ENCODE peak calls at places on chromosomes 12 and 14, in five cellular contexts. E is stomach, T is lower lobe of right lung, U is upper lobe of right lung, N is DND-41. P is an unnamed sample.

GRCh38 chr12:2691001-2691339 is 103.8 kb upstream of the FKBP4 start:
- DNase-seq in U (no peak), T (peak; percentile 49), N (no peak), E (no peak), P (no peak)

GRCh38 chr14:100530270-100531072 is 56.7 kb downstream of the BEGAIN start:
- DNase-seq in T (peak; percentile 31), N (peak; percentile 4), U (peak; percentile 62), E (no peak), P (no peak)

GRCh38 chr12:106455100-106455499 is 97.6 kb downstream of the POLR3B start:
- DNase-seq in E (no peak), T (no peak), U (no peak), N (no peak), P (no peak)

GRCh38 chr12:94187351-94187750 is 39.0 kb downstream of the PLXNC1 start:
- DNase-seq in U (no peak), N (no peak), T (no peak), E (no peak), P (no peak)

GRCh38 chr14:104750658-104751057 is 2.3 kb upstream of the SIVA1 start:
- DNase-seq in N (peak; percentile 55), T (no peak), U (no peak), E (no peak), P (no peak)

GRCh38 chr12:109718390-109718789 is 4.8 kb downstream of the FAM222A start:
- DNase-seq in U (no peak), T (no peak), N (no peak), E (no peak), P (no peak)

GRCh38 chr12:78865297-78865955 is 852 bp downstream of the SYT1 start:
- DNase-seq in E (no peak), N (no peak), U (no peak), T (no peak), P (no peak)

GRCh38 chr12:16585781-16586180 is 20.2 kb downstream of the LMO3 start:
- DNase-seq in U (no peak), T (no peak), E (no peak), N (no peak), P (no peak)

GRCh38 chr12:6323340-6323994 is 13.0 kb downstream of the PLEKHG6 start:
- DNase-seq in U (no peak), E (peak; percentile 42), N (peak; percentile 36), T (no peak), P (peak; percentile 85)

GRCh38 chr12:47207005-47207717 is 127.4 kb upstream of the AMIGO2 start:
- DNase-seq in E (no peak), U (peak; percentile 66), T (peak; percentile 76), N (peak; percentile 83), P (no peak)
- H3K27ac ChIP-seq in E (no peak overlapping the region), U (peak overlapping the region; percentile 39), T (peak overlapping the region; percentile 49), N (peak overlapping the region; percentile 84), P (no peak overlapping the region)

GRCh38 chr12:69756088-69756731 is 17.6 kb downstream of the RAB3IP start:
- DNase-seq in U (no peak), N (no peak), E (no peak), T (no peak), P (no peak)

GRCh38 chr12:69755302-69755701 is 16.6 kb downstream of the RAB3IP start:
- DNase-seq in N (no peak), T (no peak), E (no peak), U (no peak), P (no peak)

DNA sequence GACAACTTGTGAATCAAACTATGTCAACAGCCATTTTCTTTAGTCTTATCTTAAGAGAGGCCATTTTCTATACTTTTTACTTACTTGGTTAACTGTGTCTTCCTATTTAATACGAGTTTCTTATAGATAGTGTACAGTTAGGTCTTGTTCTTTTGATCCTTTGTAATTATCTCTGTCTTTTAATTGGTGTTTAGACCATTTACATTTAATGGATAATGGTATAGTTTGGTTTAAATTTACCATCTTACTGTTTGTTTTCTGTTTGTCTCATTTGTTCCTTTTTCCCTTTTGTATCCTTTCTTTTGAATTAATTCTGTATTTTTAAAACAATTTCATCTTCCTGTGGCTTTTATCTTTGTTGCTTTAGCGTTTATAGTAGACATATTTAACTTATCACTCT is 19.4 kb downstream of the RAB3IP start:
- DNase-seq in N (no peak), E (no peak), U (no peak), T (no peak), P (no peak)
- H3K27ac ChIP-seq in N (no peak overlapping the region), E (no peak overlapping the region), U (no peak overlapping the region), T (no peak overlapping the region), P (no peak overlapping the region)

GRCh38 chr12:29238822-29239291 is 89.8 kb downstream of the FAR2 start:
- DNase-seq in N (no peak), E (no peak), T (no peak), U (no peak), P (no peak)
- H3K27ac ChIP-seq in N (no peak overlapping the region), E (no peak overlapping the region), T (no peak overlapping the region), U (no peak overlapping the region), P (no peak overlapping the region)

DNA sequence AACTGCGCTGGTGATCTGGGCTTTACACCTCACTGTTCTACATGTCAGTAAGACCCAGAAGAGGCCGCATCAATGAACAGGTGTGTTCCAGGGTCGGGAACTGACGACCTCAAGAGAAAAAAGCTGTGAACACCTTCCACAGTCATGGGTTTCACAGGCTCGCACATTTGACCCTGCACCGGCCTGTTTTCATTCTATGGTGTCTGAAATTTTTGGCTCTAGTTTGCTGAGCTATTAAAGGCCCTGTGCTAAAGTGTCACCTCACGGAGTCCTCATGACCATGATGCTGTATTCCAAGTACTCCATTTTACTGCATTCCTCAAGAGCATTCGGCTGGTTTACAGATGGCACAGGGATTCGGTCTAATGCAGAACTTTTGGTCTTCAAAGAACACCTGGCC is 78.9 kb downstream of the KDM2B start:
- DNase-seq in E (no peak), N (no peak), U (no peak), T (no peak), P (no peak)
- H3K27ac ChIP-seq in E (no peak overlapping the region), N (no peak overlapping the region), U (no peak overlapping the region), T (no peak overlapping the region), P (peak overlapping the region; percentile 20)